ENCODE peak calls at places on chromosomes 12 and 14, in four cellular contexts. N, X, V and H are unnamed samples.

GRCh38 chr12:24901975-24902461 is 46.9 kb downstream of the BCAT1 start:
- DNase-seq in N (no peak), X (no peak), V (no peak), H (no peak)

GRCh38 chr12:105331805-105332251 is 1.3 kb downstream of the C12orf75 start:
- DNase-seq in V (no peak), X (no peak), N (no peak), H (no peak)

GRCh38 chr14:104390941-104391901 is 188.3 kb upstream of the C14orf180 start:
- DNase-seq in N (peak; percentile 13), X (peak; percentile 60), V (no peak), H (no peak)

GRCh38 chr14:94126419-94126677 is 3.1 kb downstream of the IFI27L2 start:
- DNase-seq in N (no peak), V (no peak), X (no peak), H (no peak)

GRCh38 chr12:2009623-2010022 is 5.4 kb upstream of the DCP1B start:
- DNase-seq in X (no peak), N (no peak), V (no peak), H (no peak)

GRCh38 chr14:90193925-90194324 is 62.4 kb upstream of the PSMC1 start:
- DNase-seq in N (no peak), V (no peak), X (no peak), H (no peak)

GRCh38 chr12:94207467-94208432 is 59.4 kb downstream of the PLXNC1 start:
- DNase-seq in X (no peak), V (no peak), N (no peak), H (no peak)

GRCh38 chr12:90519285-90519684 is 435.7 kb downstream of the CCER1 start:
- DNase-seq in V (no peak), X (no peak), N (no peak), H (no peak)

GRCh38 chr14:56247495-56248087 is 129.4 kb downstream of the PELI2 start:
- DNase-seq in N (no peak), X (no peak), V (no peak), H (no peak)

GRCh38 chr12:53230971-53231858 is 794 bp downstream of the RARG start:
- DNase-seq in V (no peak), X (no peak), N (no peak), H (no peak)

GRCh38 chr12:22268406-22268805 is 66.1 kb downstream of the ST8SIA1 start:
- DNase-seq in V (no peak), N (no peak), X (no peak), H (no peak)

GRCh38 chr12:116310082-116310481 is 32.6 kb upstream of the MED13L start:
- DNase-seq in N (no peak), X (no peak), V (no peak), H (no peak)

GRCh38 chr12:85632390-85632789 is 203.8 kb downstream of the RASSF9 start:
- DNase-seq in V (no peak), X (no peak), N (no peak), H (no peak)

GRCh38 chr12:26524862-26525465 is 308.0 kb downstream of the ITPR2 start:
- DNase-seq in X (no peak), V (no peak), N (no peak), H (no peak)
- H3K27ac ChIP-seq in X (no peak overlapping the region), V (no peak overlapping the region), N (no peak overlapping the region), H (no peak overlapping the region)

GRCh38 chr14:60332046-60332399 is 83.0 kb downstream of the PPM1A start:
- DNase-seq in X (no peak), N (no peak), V (no peak), H (no peak)
- H3K4me3 ChIP-seq in X (no peak overlapping the region), N (peak overlapping the region; percentile 63), V (no peak overlapping the region), H (no peak overlapping the region)

DNA sequence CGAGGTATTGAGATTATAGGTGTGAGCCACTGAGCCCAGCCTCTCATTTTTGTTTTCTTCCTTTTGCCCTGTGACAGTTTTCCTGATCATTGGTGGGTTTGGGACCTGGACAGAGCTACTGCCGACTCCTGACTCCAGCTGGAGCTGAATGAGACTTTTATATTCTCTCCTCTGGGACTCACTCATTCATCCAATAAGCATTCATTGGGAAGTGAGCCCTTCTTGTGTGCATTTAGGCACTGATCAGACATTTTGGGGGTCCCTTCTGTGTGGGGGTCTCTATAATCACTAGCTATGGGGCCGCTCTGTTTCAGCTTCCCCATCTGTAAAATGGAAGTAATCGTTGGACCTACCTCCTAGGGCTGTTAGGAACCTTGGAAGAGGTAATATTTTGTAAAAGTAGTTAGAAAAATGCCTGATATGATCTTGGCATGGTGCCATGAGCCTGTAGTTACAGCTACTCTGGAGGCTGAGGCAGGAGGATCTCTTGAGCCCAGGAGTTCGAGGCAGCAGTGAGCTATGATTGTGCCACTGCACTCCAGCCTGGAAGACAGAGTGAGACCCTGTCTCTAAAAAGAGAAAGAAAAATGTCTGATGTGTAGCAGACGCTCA is 7.2 kb downstream of the SH2B3 start:
- DNase-seq in X (no peak), N (no peak), V (no peak), H (no peak)
- H3K4me1 ChIP-seq in X (peaks cover 64% of the 10 kb centered on the region), N (peaks cover 100% of the 10 kb centered on the region), V (peaks cover 50% of the 10 kb centered on the region), H (peaks cover 15% of the 10 kb centered on the region)

DNA sequence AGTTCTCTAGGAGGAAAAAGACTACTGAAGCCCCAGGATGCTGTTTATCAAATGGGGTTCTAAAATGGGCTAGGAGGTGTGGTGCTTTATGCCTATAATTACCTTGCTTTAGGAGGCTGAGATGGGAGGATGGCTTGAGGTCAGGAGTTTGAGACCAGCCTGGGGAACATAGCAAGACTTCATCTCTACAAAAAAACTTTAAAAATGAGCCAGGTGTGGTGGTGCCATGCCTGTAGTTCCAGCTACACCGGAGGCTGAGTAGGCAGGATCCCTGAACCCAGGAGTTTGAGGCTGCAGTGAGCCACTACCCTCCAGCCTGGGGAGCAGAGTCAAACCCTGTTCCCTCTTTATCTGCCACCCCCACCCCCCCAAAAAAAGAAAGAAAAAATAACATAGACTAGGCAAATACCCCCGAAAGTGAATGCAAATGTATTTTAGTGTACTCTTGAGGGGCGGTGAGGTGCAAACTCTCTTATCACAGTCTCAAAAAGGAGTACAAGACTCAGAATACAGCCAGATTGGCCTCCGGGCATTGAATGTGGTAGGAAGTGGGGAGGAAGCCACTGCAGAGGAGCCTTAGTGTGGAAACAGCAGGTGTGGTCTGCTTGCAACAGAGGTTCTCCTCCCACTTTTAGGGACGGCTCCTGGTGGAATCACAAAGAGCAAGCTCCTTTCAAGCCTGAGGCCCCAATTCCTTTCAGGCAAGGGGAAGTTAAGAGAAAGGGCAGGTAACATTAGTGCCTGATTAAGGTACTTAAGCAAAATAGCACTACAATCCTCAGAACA is 23.5 kb upstream of the SLC2A3 start:
- DNase-seq in N (no peak), V (no peak), X (no peak), H (no peak)
- H3K27ac ChIP-seq in N (peak overlapping the region; percentile 79), V (peak overlapping the region; percentile 80), X (no peak overlapping the region), H (no peak overlapping the region)

DNA sequence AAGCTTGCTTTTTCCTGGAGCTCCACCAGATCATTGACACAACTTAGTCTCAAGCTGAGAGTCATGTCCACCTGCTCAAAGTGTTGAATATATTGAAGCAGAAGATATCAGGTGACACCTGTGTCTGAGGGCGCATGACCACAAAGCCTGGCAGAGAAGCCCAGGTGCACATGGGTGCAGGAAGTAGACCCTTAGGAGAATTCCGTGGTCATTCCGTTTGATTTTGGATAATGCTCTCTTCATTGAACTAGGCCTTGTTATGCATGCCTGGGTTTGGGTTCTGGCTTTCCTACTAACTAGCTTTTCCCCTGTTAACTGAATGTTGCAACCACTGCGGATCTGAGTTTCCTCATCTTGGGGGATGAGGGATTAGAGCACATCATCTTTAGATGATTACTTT is 7.1 kb downstream of the ARHGDIB start:
- DNase-seq in X (no peak), V (no peak), N (no peak), H (no peak)
- H3K4me3 ChIP-seq in X (no peak overlapping the region), V (no peak overlapping the region), N (no peak overlapping the region), H (no peak overlapping the region)

GRCh38 chr12:96205909-96206308 is 11.7 kb downstream of the ELK3 start:
- DNase-seq in X (no peak), V (no peak), N (no peak), H (no peak)
- H3K4me1 ChIP-seq in X (peaks cover 15% of the 10 kb centered on the region), V (peaks cover 35% of the 10 kb centered on the region), N (peaks cover 81% of the 10 kb centered on the region), H (no peaks in the 10 kb centered on the region)

GRCh38 chr14:92529895-92530294 is 16.3 kb downstream of the RIN3 start:
- DNase-seq in V (no peak), X (no peak), N (no peak), H (no peak)

GRCh38 chr14:92531151-92531873 is 17.7 kb downstream of the RIN3 start:
- DNase-seq in V (no peak), N (no peak), X (no peak), H (no peak)

GRCh38 chr14:92528486-92529100 is 15.0 kb downstream of the RIN3 start:
- DNase-seq in N (no peak), X (no peak), V (no peak), H (no peak)

GRCh38 chr14:92534863-92535654 is 21.5 kb downstream of the RIN3 start:
- DNase-seq in V (no peak), X (no peak), N (no peak), H (no peak)

GRCh38 chr14:92532490-92533163 is 19.0 kb downstream of the RIN3 start:
- DNase-seq in V (no peak), N (no peak), X (no peak), H (no peak)
- H3K27ac ChIP-seq in V (peak overlapping the region; percentile 57), N (no peak overlapping the region), X (no peak overlapping the region), H (no peak overlapping the region)